ENCODE peak calls at places on chromosome 5, in ten cellular contexts. T is SHP77; G is lung microvascular endothelial cell; U is type B pancreatic cell; Q is naive thymus-derived CD8-positive, alpha-beta T cell; A is AG04450; C is stimulated activated CD4-positive, alpha-beta T cell treated with anti-CD3 and anti-CD28 coated beads, Interleukin-12 subunit alpha, Interleukin-12 subunit beta, amount 100 ng/mL, for 4 hours; D is cerebellum; Y is right cardiac atrium; F is GM04503. K is an unnamed sample.

GRCh38 chr5:115349001-115349817 is 52.8 kb upstream of the CCDC112 start:
- DNase-seq in T (peak; percentile 47), G (peak; percentile 63), U (no peak), Q (no peak), A (peak; percentile 54), C (no peak), D (no peak), Y (peak; percentile 18), F (peak; percentile 67), K (peak; percentile 66)

GRCh38 chr5:56159521-56159947 is 73.6 kb downstream of the ANKRD55 start:
- DNase-seq in T (no peak), G (no peak), U (no peak), Q (no peak), A (no peak), C (no peak), D (no peak), Y (no peak), F (no peak), K (no peak)

GRCh38 chr5:172717481-172718195 is 53.4 kb downstream of the DUSP1 start:
- DNase-seq in T (no peak), G (no peak), U (no peak), Q (no peak), A (no peak), C (no peak), D (no peak), Y (no peak), F (no peak), K (no peak)

GRCh38 chr5:73550016-73550415 is 15.4 kb downstream of the ANKRA2 start:
- DNase-seq in T (no peak), G (no peak), U (no peak), Q (no peak), A (no peak), C (no peak), D (no peak), Y (no peak), F (no peak), K (no peak)

GRCh38 chr5:94545870-94546625 is 72.4 kb downstream of the KIAA0825 start:
- DNase-seq in T (no peak), G (no peak), U (no peak), Q (no peak), A (no peak), C (no peak), D (no peak), Y (no peak), F (no peak), K (no peak)

GRCh38 chr5:14741721-14742426 is 77.4 kb downstream of the OTULIN start:
- DNase-seq in T (no peak), G (no peak), U (no peak), Q (peak; percentile 17), A (no peak), C (no peak), D (no peak), Y (no peak), F (no peak), K (no peak)

GRCh38 chr5:159099049-159099760 is 511 bp downstream of the EBF1 start:
- DNase-seq in T (no peak), G (peak; percentile 72), U (peak; percentile 68), Q (peak; percentile 38), A (no peak), C (no peak), D (peak; percentile 63), Y (peak; percentile 36), F (no peak), K (no peak)

GRCh38 chr5:139445325-139446170 is 6.2 kb upstream of the DNAJC18 start:
- DNase-seq in T (no peak), G (no peak), U (no peak), Q (no peak), A (peak; percentile 53), C (no peak), D (no peak), Y (no peak), F (no peak), K (no peak)

GRCh38 chr5:62977641-62978040 is 399.0 kb downstream of the LRRC70 start:
- DNase-seq in T (no peak), G (no peak), U (no peak), Q (no peak), A (no peak), C (no peak), D (no peak), Y (no peak), F (no peak), K (no peak)

GRCh38 chr5:113061851-113062631 is 85.4 kb downstream of the DCP2 start:
- DNase-seq in T (no peak), G (no peak), U (no peak), Q (no peak), A (peak; percentile 46), C (no peak), D (no peak), Y (no peak), F (no peak), K (peak; percentile 32)

GRCh38 chr5:67998709-67999251 is 216.8 kb upstream of the PIK3R1 start:
- DNase-seq in T (no peak), G (peak; percentile 96), U (no peak), Q (no peak), A (no peak), C (no peak), D (peak; percentile 19), Y (peak; percentile 78), F (peak; percentile 66), K (peak; percentile 71)

GRCh38 chr5:88719434-88719833 is 163.6 kb downstream of the MEF2C start:
- DNase-seq in T (no peak), G (no peak), U (no peak), Q (no peak), A (no peak), C (no peak), D (no peak), Y (no peak), F (no peak), K (no peak)

GRCh38 chr5:93580387-93581100 is 475 bp downstream of the NR2F1-AS1 start:
- DNase-seq in T (no peak), G (peak; percentile 48), U (no peak), Q (no peak), A (no peak), C (no peak), D (no peak), Y (peak; percentile 36), F (no peak), K (no peak)

GRCh38 chr5:3654515-3654914 is 58.9 kb downstream of the IRX1 start:
- DNase-seq in T (no peak), G (no peak), U (no peak), Q (no peak), A (no peak), C (no peak), D (no peak), Y (no peak), F (no peak), K (no peak)

GRCh38 chr5:72046106-72046505 is 61.2 kb upstream of the MAP1B start:
- DNase-seq in T (no peak), G (no peak), U (no peak), Q (no peak), A (no peak), C (no peak), D (no peak), Y (no peak), F (no peak), K (no peak)

GRCh38 chr5:162565-163337 is 28.5 kb upstream of the LRRC14B start:
- DNase-seq in T (no peak), G (no peak), U (no peak), Q (no peak), A (no peak), C (no peak), D (no peak), Y (no peak), F (no peak), K (no peak)

GRCh38 chr5:158953929-158954534 is 145.7 kb downstream of the EBF1 start:
- DNase-seq in T (no peak), G (no peak), U (no peak), Q (peak; percentile 4), A (no peak), C (no peak), D (no peak), Y (no peak), F (no peak), K (no peak)

GRCh38 chr5:53733853-53734252 is 173.4 kb downstream of the NDUFS4 start:
- DNase-seq in T (no peak), G (peak; percentile 4), U (no peak), Q (no peak), A (no peak), C (no peak), D (no peak), Y (no peak), F (no peak), K (no peak)

GRCh38 chr5:106510321-106510720 is 1160.4 kb downstream of the EFNA5 start:
- DNase-seq in T (no peak), G (no peak), U (no peak), Q (no peak), A (no peak), C (no peak), D (no peak), Y (no peak), F (no peak), K (no peak)

GRCh38 chr5:167898361-167899042 is 392.9 kb upstream of the WWC1 start:
- DNase-seq in T (no peak), G (no peak), U (no peak), Q (no peak), A (no peak), C (no peak), D (no peak), Y (no peak), F (no peak), K (no peak)

GRCh38 chr5:148682283-148683026 is 28.1 kb upstream of the HTR4 start:
- DNase-seq in T (no peak), G (no peak), U (no peak), Q (no peak), A (no peak), C (no peak), D (no peak), Y (no peak), F (no peak), K (no peak)

GRCh38 chr5:163915481-163915961 is 410.1 kb downstream of the MAT2B start:
- DNase-seq in T (peak; percentile 1), G (no peak), U (no peak), Q (peak; percentile 18), A (peak; percentile 6), C (no peak), D (no peak), Y (no peak), F (no peak), K (no peak)

GRCh38 chr5:146528232-146528631 is 12.2 kb upstream of the GPR151 start:
- DNase-seq in T (peak; percentile 3), G (peak; percentile 77), U (no peak), Q (no peak), A (no peak), C (no peak), D (no peak), Y (no peak), F (no peak), K (no peak)

GRCh38 chr5:153543959-153544470 is 53.5 kb downstream of the GRIA1 start:
- DNase-seq in T (no peak), G (no peak), U (no peak), Q (no peak), A (no peak), C (no peak), D (no peak), Y (no peak), F (no peak), K (no peak)

GRCh38 chr5:73307645-73308346 is 134.8 kb downstream of the TMEM174 start:
- DNase-seq in T (no peak), G (no peak), U (no peak), Q (no peak), A (no peak), C (no peak), D (no peak), Y (no peak), F (no peak), K (no peak)

GRCh38 chr5:6775595-6775994 is 62.4 kb downstream of the TENT4A start:
- DNase-seq in T (no peak), G (no peak), U (no peak), Q (no peak), A (no peak), C (no peak), D (no peak), Y (no peak), F (no peak), K (no peak)

GRCh38 chr5:55232194-55232984 is 1.0 kb downstream of the CCNO start:
- DNase-seq in T (no peak), G (no peak), U (no peak), Q (no peak), A (no peak), C (no peak), D (peak; percentile 42), Y (no peak), F (no peak), K (no peak)

GRCh38 chr5:154371687-154372086 is 74.1 kb upstream of the SAP30L start:
- DNase-seq in T (no peak), G (no peak), U (no peak), Q (no peak), A (peak; percentile 73), C (no peak), D (no peak), Y (no peak), F (peak; percentile 89), K (peak; percentile 76)

K was measured in GM04504.